ENCODE peak calls at places on chromosomes 13 and 19, in seven cellular contexts. One of them, this sample, is unnamed.

GRCh38 chr19:19606021-19606420 is 12.5 kb downstream of the PBX4 start:
- DNase-seq in non-pigmented ciliary epithelial cell: no peak
- DNase-seq in K562: peak
- DNase-seq in cerebellum: no peak
- DNase-seq in GM10248: no peak
- DNase-seq in stimulated activated naive CD8-positive, alpha-beta T cell treated with anti-CD3 and anti-CD28 coated beads, Interleukin-15, amount 100 ng/mL, for 72 hours: no peak
- DNase-seq in EL: no peak
- DNase-seq in this sample: no peak

GRCh38 chr13:98413796-98414195 is 163.1 kb downstream of the STK24 start:
- DNase-seq in non-pigmented ciliary epithelial cell: no peak
- DNase-seq in K562: no peak
- DNase-seq in cerebellum: no peak
- DNase-seq in GM10248: no peak
- DNase-seq in stimulated activated naive CD8-positive, alpha-beta T cell treated with anti-CD3 and anti-CD28 coated beads, Interleukin-15, amount 100 ng/mL, for 72 hours: no peak
- DNase-seq in EL: no peak
- DNase-seq in this sample: no peak

GRCh38 chr13:69198706-69199105 is 908.9 kb upstream of the ATXN8OS start:
- DNase-seq in non-pigmented ciliary epithelial cell: no peak
- DNase-seq in K562: no peak
- DNase-seq in cerebellum: no peak
- DNase-seq in GM10248: no peak
- DNase-seq in stimulated activated naive CD8-positive, alpha-beta T cell treated with anti-CD3 and anti-CD28 coated beads, Interleukin-15, amount 100 ng/mL, for 72 hours: no peak
- DNase-seq in EL: no peak
- DNase-seq in this sample: no peak

GRCh38 chr13:112808377-112809140 is 118.7 kb downstream of the ATP11A start:
- DNase-seq in non-pigmented ciliary epithelial cell: no peak
- DNase-seq in K562: no peak
- DNase-seq in cerebellum: no peak
- DNase-seq in GM10248: no peak
- DNase-seq in stimulated activated naive CD8-positive, alpha-beta T cell treated with anti-CD3 and anti-CD28 coated beads, Interleukin-15, amount 100 ng/mL, for 72 hours: no peak
- DNase-seq in EL: no peak
- DNase-seq in this sample: no peak

GRCh38 chr13:73610799-73611592 is 523.2 kb downstream of the KLF12 start:
- DNase-seq in non-pigmented ciliary epithelial cell: no peak
- DNase-seq in K562: no peak
- DNase-seq in cerebellum: no peak
- DNase-seq in GM10248: no peak
- DNase-seq in stimulated activated naive CD8-positive, alpha-beta T cell treated with anti-CD3 and anti-CD28 coated beads, Interleukin-15, amount 100 ng/mL, for 72 hours: no peak
- DNase-seq in EL: no peak
- DNase-seq in this sample: no peak

GRCh38 chr13:28327761-28328607 is 166.9 kb downstream of the FLT1 start:
- DNase-seq in non-pigmented ciliary epithelial cell: no peak
- DNase-seq in K562: no peak
- DNase-seq in cerebellum: no peak
- DNase-seq in GM10248: no peak
- DNase-seq in stimulated activated naive CD8-positive, alpha-beta T cell treated with anti-CD3 and anti-CD28 coated beads, Interleukin-15, amount 100 ng/mL, for 72 hours: no peak
- DNase-seq in EL: no peak
- DNase-seq in this sample: no peak

GRCh38 chr13:101544979-101545378 is 92.5 kb downstream of the ITGBL1 start:
- DNase-seq in non-pigmented ciliary epithelial cell: no peak
- DNase-seq in K562: no peak
- DNase-seq in cerebellum: no peak
- DNase-seq in GM10248: no peak
- DNase-seq in stimulated activated naive CD8-positive, alpha-beta T cell treated with anti-CD3 and anti-CD28 coated beads, Interleukin-15, amount 100 ng/mL, for 72 hours: no peak
- DNase-seq in EL: no peak
- DNase-seq in this sample: no peak

GRCh38 chr13:19836472-19836871 is 27.0 kb downstream of the ZMYM5 start:
- DNase-seq in non-pigmented ciliary epithelial cell: no peak
- DNase-seq in K562: no peak
- DNase-seq in cerebellum: no peak
- DNase-seq in GM10248: no peak
- DNase-seq in stimulated activated naive CD8-positive, alpha-beta T cell treated with anti-CD3 and anti-CD28 coated beads, Interleukin-15, amount 100 ng/mL, for 72 hours: no peak
- DNase-seq in EL: peak
- DNase-seq in this sample: no peak

GRCh38 chr13:108036411-108036810 is 178.9 kb downstream of the LIG4 start:
- DNase-seq in non-pigmented ciliary epithelial cell: no peak
- DNase-seq in K562: no peak
- DNase-seq in cerebellum: no peak
- DNase-seq in GM10248: no peak
- DNase-seq in stimulated activated naive CD8-positive, alpha-beta T cell treated with anti-CD3 and anti-CD28 coated beads, Interleukin-15, amount 100 ng/mL, for 72 hours: no peak
- DNase-seq in EL: no peak
- DNase-seq in this sample: no peak

GRCh38 chr19:3687774-3688706 is 12.2 kb downstream of the PIP5K1C start:
- DNase-seq in non-pigmented ciliary epithelial cell: no peak
- DNase-seq in K562: no peak
- DNase-seq in cerebellum: peak
- DNase-seq in GM10248: peak
- DNase-seq in stimulated activated naive CD8-positive, alpha-beta T cell treated with anti-CD3 and anti-CD28 coated beads, Interleukin-15, amount 100 ng/mL, for 72 hours: no peak
- DNase-seq in EL: no peak
- DNase-seq in this sample: no peak

GRCh38 chr19:15508035-15508710 is at the start of gene CYP4F22:
- DNase-seq in non-pigmented ciliary epithelial cell: no peak
- DNase-seq in K562: peak
- DNase-seq in cerebellum: no peak
- DNase-seq in GM10248: no peak
- DNase-seq in stimulated activated naive CD8-positive, alpha-beta T cell treated with anti-CD3 and anti-CD28 coated beads, Interleukin-15, amount 100 ng/mL, for 72 hours: peak
- DNase-seq in EL: no peak
- DNase-seq in this sample: no peak

GRCh38 chr19:17582613-17583012 is 27.2 kb downstream of the COLGALT1 start:
- DNase-seq in non-pigmented ciliary epithelial cell: no peak
- DNase-seq in K562: no peak
- DNase-seq in cerebellum: no peak
- DNase-seq in GM10248: no peak
- DNase-seq in stimulated activated naive CD8-positive, alpha-beta T cell treated with anti-CD3 and anti-CD28 coated beads, Interleukin-15, amount 100 ng/mL, for 72 hours: no peak
- DNase-seq in EL: no peak
- DNase-seq in this sample: no peak

GRCh38 chr13:46903748-46904147 is 6.9 kb upstream of the HTR2A start:
- DNase-seq in non-pigmented ciliary epithelial cell: no peak
- DNase-seq in K562: no peak
- DNase-seq in cerebellum: no peak
- DNase-seq in GM10248: no peak
- DNase-seq in stimulated activated naive CD8-positive, alpha-beta T cell treated with anti-CD3 and anti-CD28 coated beads, Interleukin-15, amount 100 ng/mL, for 72 hours: no peak
- DNase-seq in EL: peak
- DNase-seq in this sample: no peak

GRCh38 chr19:35807633-35808032 is 5.0 kb downstream of the PRODH2 start:
- DNase-seq in non-pigmented ciliary epithelial cell: no peak
- DNase-seq in K562: no peak
- DNase-seq in cerebellum: no peak
- DNase-seq in GM10248: no peak
- DNase-seq in stimulated activated naive CD8-positive, alpha-beta T cell treated with anti-CD3 and anti-CD28 coated beads, Interleukin-15, amount 100 ng/mL, for 72 hours: no peak
- DNase-seq in EL: no peak
- DNase-seq in this sample: no peak

GRCh38 chr13:109496216-109496615 is 290.2 kb downstream of the IRS2 start:
- DNase-seq in non-pigmented ciliary epithelial cell: no peak
- DNase-seq in K562: no peak
- DNase-seq in cerebellum: no peak
- DNase-seq in GM10248: no peak
- DNase-seq in stimulated activated naive CD8-positive, alpha-beta T cell treated with anti-CD3 and anti-CD28 coated beads, Interleukin-15, amount 100 ng/mL, for 72 hours: no peak
- DNase-seq in EL: no peak
- DNase-seq in this sample: no peak

This sample was measured in GM04503.